ENCODE peak calls at places on chromosome 21, in ten cellular contexts. Z, R, D, E, X, P, C, H, O and T are unnamed samples.

GRCh38 chr21:15514073-15514946 is 215.5 kb upstream of the USP25 start:
- DNase-seq in Z (no peak), X (peak; percentile 36), P (no peak), R (no peak), E (no peak), H (no peak), D (no peak), O (no peak), C (no peak), T (peak; percentile 48)

GRCh38 chr21:15254111-15254510 is 189.3 kb upstream of the NRIP1 start:
- DNase-seq in E (no peak), D (no peak), C (no peak), X (no peak), R (no peak), P (no peak), O (no peak), H (no peak), Z (no peak), T (no peak)

GRCh38 chr21:42113926-42114409 is 42.9 kb downstream of the UMODL1 start:
- DNase-seq in X (no peak), C (no peak), E (no peak), H (no peak), R (no peak), P (no peak), Z (no peak), D (no peak), O (no peak), T (no peak)

GRCh38 chr21:46115441-46116188 is 17.7 kb downstream of the COL6A2 start:
- DNase-seq in X (no peak), R (no peak), D (no peak), Z (peak; percentile 6), C (peak; percentile 5), H (no peak), E (no peak), P (peak; percentile 10), O (no peak), T (no peak)

GRCh38 chr21:38861989-38862683 is 56.4 kb downstream of the ETS2 start:
- DNase-seq in H (no peak), C (no peak), E (no peak), R (peak; percentile 18), P (no peak), X (no peak), D (no peak), Z (no peak), O (no peak), T (no peak)

GRCh38 chr21:32007461-32007860 is 134.6 kb downstream of the HUNK start:
- DNase-seq in X (no peak), P (no peak), O (no peak), R (no peak), E (no peak), C (no peak), Z (no peak), H (no peak), D (peak; percentile 31), T (no peak)

GRCh38 chr21:45994738-45995685 is 13.4 kb downstream of the COL6A1 start:
- DNase-seq in R (no peak), Z (peak; percentile 62), C (no peak), P (peak; percentile 11), H (no peak), X (peak; percentile 14), E (no peak), D (no peak), O (no peak), T (no peak)

GRCh38 chr21:32484706-32485380 is 72.3 kb downstream of the EVA1C start:
- DNase-seq in Z (no peak), X (peak; percentile 70), R (no peak), D (no peak), E (no peak), P (peak; percentile 23), O (no peak), H (no peak), C (no peak), T (no peak)

GRCh38 chr21:29834617-29835016 is 105.2 kb downstream of the GRIK1 start:
- DNase-seq in H (no peak), X (no peak), R (no peak), C (no peak), Z (no peak), E (no peak), P (no peak), D (no peak), O (no peak), T (no peak)

DNA sequence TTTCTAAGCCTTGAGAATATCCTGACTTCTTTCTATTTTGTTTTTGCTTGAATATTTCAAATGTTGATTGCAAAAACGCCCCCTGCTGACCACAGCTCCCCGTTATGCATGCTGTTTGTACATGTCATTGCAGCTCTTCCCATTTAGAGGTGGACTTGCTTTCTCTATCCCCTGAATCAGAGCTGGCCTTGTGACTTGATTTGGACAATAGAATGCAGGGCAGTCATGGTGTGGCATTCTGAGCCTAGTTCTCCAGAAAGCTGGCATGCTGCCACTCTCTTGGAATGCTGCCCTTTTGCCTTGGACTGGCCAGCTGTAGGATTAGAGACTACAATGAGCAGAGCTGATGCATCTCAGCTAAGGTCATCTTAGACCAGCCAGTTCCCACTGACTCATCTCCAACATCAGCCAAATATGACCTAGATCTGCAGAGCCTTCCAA is 1561.5 kb downstream of the MRPL39 start:
- DNase-seq in C (no peak), D (peak; percentile 11), P (peak; percentile 66), O (no peak), Z (peak; percentile 33), H (peak; percentile 55), R (peak; percentile 78), X (peak; percentile 27), E (peak; percentile 1), T (no peak)
- TF ChIP-seq CTCF in C (peak; percentile 49), D (no peak), P (peak; percentile 48), O (no peak), Z (peak; percentile 52), H (peak; percentile 48), R (peak; percentile 37), X (no peak), E (peak; percentile 31), T (peak; percentile 13)

GRCh38 chr21:35189077-35189863 is 140.2 kb upstream of the RUNX1 start:
- DNase-seq in D (no peak), E (no peak), X (no peak), C (no peak), Z (no peak), P (no peak), O (no peak), R (peak; percentile 89), H (no peak), T (peak; percentile 65)

GRCh38 chr21:35190201-35190701 is 141.1 kb upstream of the RUNX1 start:
- DNase-seq in C (no peak), E (no peak), D (peak; percentile 25), R (peak; percentile 66), O (no peak), Z (no peak), P (no peak), H (no peak), X (no peak), T (no peak)

GRCh38 chr21:35195232-35195631 is 146.1 kb upstream of the RUNX1 start:
- DNase-seq in Z (no peak), H (no peak), P (no peak), X (no peak), D (peak; percentile 12), O (no peak), E (no peak), C (no peak), R (no peak), T (no peak)

GRCh38 chr21:35191128-35191527 is 142.0 kb upstream of the RUNX1 start:
- DNase-seq in H (no peak), P (no peak), E (no peak), O (no peak), C (no peak), R (no peak), D (no peak), Z (no peak), X (no peak), T (no peak)

DNA sequence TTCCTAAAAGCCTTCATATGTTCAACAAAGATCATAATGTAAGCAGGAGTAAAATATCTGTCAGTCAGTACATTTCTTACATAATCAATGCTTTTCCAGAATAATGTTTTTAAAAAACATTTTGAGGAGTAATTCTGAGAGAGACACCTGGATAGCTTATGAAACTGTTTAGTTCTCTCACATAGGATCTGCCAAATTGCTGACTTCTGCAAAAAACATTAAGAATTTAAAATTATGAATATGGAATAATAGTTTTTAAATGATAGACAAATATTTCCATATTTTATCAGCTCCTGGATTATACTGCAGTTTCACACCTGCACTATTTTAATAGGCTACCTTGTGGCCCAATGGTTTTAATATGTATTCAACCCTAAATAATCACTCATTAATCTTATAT is 142.7 kb upstream of the RUNX1 start:
- DNase-seq in C (no peak), R (no peak), D (no peak), Z (no peak), P (no peak), X (no peak), H (no peak), E (no peak), O (no peak), T (no peak)
- TF ChIP-seq CTCF in C (no peak), R (no peak), D (no peak), Z (no peak), P (no peak), X (no peak), H (no peak), E (no peak), O (no peak), T (no peak)

DNA sequence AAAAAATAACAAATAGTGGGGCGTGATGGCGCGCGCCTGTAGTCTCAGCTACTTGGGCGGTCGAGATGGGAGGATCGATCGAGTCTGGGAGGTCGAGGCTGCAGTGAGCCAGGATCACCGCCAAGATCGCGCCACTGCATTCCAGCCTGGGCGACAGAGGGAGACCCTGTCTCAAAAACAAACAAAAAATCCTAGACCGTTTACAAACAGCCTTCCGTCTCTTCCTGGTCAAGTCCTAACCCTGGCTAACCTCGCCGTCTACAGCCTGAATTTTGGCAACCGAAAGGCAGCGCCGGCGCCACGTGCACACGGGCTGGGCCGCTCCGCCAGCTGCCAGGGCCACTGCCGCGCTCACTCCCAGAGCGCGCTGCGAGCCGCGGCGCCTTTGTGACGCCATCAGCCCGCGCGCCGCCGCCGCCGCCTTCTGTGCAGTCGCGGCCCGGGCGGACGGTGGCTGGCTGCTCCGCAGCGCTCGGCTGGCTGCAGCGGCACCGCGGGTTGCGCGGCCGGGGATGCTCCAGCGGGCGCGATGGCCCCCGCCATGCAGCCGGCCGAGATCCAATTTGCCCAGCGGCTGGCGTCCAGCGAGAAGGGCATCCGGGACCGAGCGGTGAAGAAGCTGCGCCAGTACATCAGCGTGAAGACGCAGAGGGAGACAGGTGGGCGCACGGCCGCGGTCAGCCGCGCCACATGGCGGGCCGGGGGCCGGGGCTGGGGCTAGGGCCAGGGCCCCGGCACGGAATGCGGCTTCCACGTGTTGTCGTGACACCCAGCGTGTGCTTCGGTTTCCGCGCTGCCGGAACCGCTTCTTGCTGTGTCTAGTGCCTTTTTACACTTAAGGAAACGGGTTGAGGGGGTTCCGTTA is at the start of the genes HSF2BP and RRP1B:
- DNase-seq in X (peak; percentile 81), H (peak; percentile 91), E (peak; percentile 72), R (peak; percentile 82), O (no peak), D (peak; percentile 82), Z (peak; percentile 88), C (peak; percentile 74), P (peak; percentile 85), T (peak; percentile 95)
- TF ChIP-seq CTCF in X (no peak), H (no peak), E (peak; percentile 30), R (peak; percentile 17), O (peak; percentile 3), D (no peak), Z (no peak), C (peak; percentile 4), P (no peak), T (no peak)

DNA sequence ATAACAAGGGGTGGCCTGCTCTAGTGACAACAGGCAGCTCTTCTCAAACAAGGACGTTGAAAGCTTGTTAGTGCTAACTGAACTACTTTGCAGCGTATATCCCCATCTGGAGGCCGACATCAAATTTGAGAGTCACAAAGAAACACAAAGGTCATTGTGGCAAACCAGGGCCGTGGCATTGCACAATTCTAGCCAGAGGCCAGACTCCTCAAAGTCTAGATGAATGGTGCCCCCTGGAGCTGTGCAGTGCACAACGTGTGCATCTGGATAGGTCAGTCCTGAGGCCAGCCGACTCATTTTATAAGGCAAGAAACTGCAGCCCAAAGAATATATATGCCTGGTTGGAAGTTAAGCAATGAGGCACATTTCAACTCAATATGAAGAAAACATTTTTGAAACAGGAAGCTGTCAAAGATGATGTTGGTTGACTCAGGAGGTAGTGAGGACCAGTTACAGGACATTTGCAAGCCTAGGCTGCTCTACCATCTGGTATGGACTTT is 459.3 kb upstream of the RUNX1 start:
- DNase-seq in D (peak; percentile 32), E (peak; percentile 23), R (peak; percentile 94), X (peak; percentile 54), H (no peak), Z (no peak), O (no peak), C (no peak), P (peak; percentile 60), T (no peak)
- TF ChIP-seq CTCF in D (no peak), E (peak; percentile 34), R (peak; percentile 69), X (no peak), H (peak; percentile 64), Z (no peak), O (no peak), C (no peak), P (peak; percentile 37), T (no peak)